ENCODE peak calls at places on chromosomes 2 and 18, in four cellular contexts. One of them, this sample, is unnamed. For H3K4me1, the result is how much of the 10 kb centered on the place peaks cover.

GRCh38 chr2:239398536-239398935 is 2.3 kb downstream of the HDAC4 start:
- DNase-seq in A673: no peak
- DNase-seq in psoas muscle: no peak
- DNase-seq in astrocyte: no peak
- DNase-seq in this sample: no peak

GRCh38 chr2:216792222-216793001 is 67.5 kb downstream of the TNP1 start:
- DNase-seq in A673: peak
- DNase-seq in psoas muscle: peak
- DNase-seq in astrocyte: peak
- DNase-seq in this sample: no peak

GRCh38 chr2:149084924-149085795 is 46.7 kb downstream of the LYPD6B start:
- DNase-seq in A673: no peak
- DNase-seq in psoas muscle: no peak
- DNase-seq in astrocyte: no peak
- DNase-seq in this sample: no peak

GRCh38 chr2:69366-70344 is 23.4 kb upstream of the FAM110C start:
- DNase-seq in A673: no peak
- DNase-seq in psoas muscle: no peak
- DNase-seq in astrocyte: no peak
- DNase-seq in this sample: peak

GRCh38 chr2:78061301-78061700 is 539.1 kb upstream of the LRRTM4 start:
- DNase-seq in A673: no peak
- DNase-seq in psoas muscle: no peak
- DNase-seq in astrocyte: no peak
- DNase-seq in this sample: no peak

GRCh38 chr18:48711651-48712486 is 173.0 kb downstream of the CTIF start:
- DNase-seq in A673: peak
- DNase-seq in psoas muscle: peak
- DNase-seq in astrocyte: no peak
- DNase-seq in this sample: no peak

GRCh38 chr2:80303006-80303741 is 1.4 kb downstream of the LRRTM1 start:
- DNase-seq in A673: no peak
- DNase-seq in psoas muscle: peak
- DNase-seq in astrocyte: no peak
- DNase-seq in this sample: no peak

GRCh38 chr2:56017784-56018183 is 94.2 kb upstream of the EFEMP1 start:
- DNase-seq in A673: no peak
- DNase-seq in psoas muscle: no peak
- DNase-seq in astrocyte: no peak
- DNase-seq in this sample: no peak

GRCh38 chr18:46237891-46238290 is 133.7 kb downstream of the HAUS1 start:
- DNase-seq in A673: no peak
- DNase-seq in psoas muscle: no peak
- DNase-seq in astrocyte: no peak
- DNase-seq in this sample: no peak

GRCh38 chr2:50575232-50575631 is 456.7 kb downstream of the NRXN1 start:
- DNase-seq in A673: no peak
- DNase-seq in psoas muscle: no peak
- DNase-seq in astrocyte: no peak
- DNase-seq in this sample: no peak

GRCh38 chr2:67055387-67056304 is 341.5 kb upstream of the ETAA1 start:
- DNase-seq in A673: no peak
- DNase-seq in psoas muscle: no peak
- DNase-seq in astrocyte: no peak
- DNase-seq in this sample: no peak

GRCh38 chr2:8580316-8581047 is 101.4 kb upstream of the ID2 start:
- DNase-seq in A673: no peak
- DNase-seq in psoas muscle: no peak
- DNase-seq in astrocyte: no peak
- DNase-seq in this sample: no peak

GRCh38 chr18:53426656-53427055 is 797.8 kb downstream of the MBD2 start:
- DNase-seq in A673: peak
- DNase-seq in psoas muscle: no peak
- DNase-seq in astrocyte: no peak
- DNase-seq in this sample: no peak

GRCh38 chr2:225889452-225889851 is 489.9 kb downstream of the NYAP2 start:
- DNase-seq in A673: peak
- DNase-seq in psoas muscle: no peak
- DNase-seq in astrocyte: peak
- DNase-seq in this sample: no peak

GRCh38 chr2:165114345-165114943 is 89.4 kb downstream of the SCN3A start:
- DNase-seq in A673: peak
- DNase-seq in psoas muscle: no peak
- DNase-seq in astrocyte: peak
- DNase-seq in this sample: no peak

GRCh38 chr18:9495465-9495864 is 20.2 kb downstream of the RALBP1 start:
- DNase-seq in A673: no peak
- DNase-seq in psoas muscle: no peak
- DNase-seq in astrocyte: no peak
- DNase-seq in this sample: no peak

GRCh38 chr2:62224976-62225375 is 29.1 kb downstream of the B3GNT2 start:
- DNase-seq in A673: no peak
- DNase-seq in psoas muscle: no peak
- DNase-seq in astrocyte: no peak
- DNase-seq in this sample: no peak

GRCh38 chr2:192286093-192286701 is 91.5 kb upstream of the TMEFF2 start:
- DNase-seq in A673: peak
- DNase-seq in psoas muscle: no peak
- DNase-seq in astrocyte: peak
- DNase-seq in this sample: no peak

GRCh38 chr2:48572797-48573196 is 42.8 kb downstream of the STON1 start:
- DNase-seq in A673: peak
- DNase-seq in psoas muscle: no peak
- DNase-seq in astrocyte: no peak
- DNase-seq in this sample: no peak

GRCh38 chr2:135909976-135910375 is 33.7 kb upstream of the MCM6 start:
- DNase-seq in A673: no peak
- DNase-seq in psoas muscle: no peak
- DNase-seq in astrocyte: peak
- DNase-seq in this sample: no peak

GRCh38 chr2:18194161-18194560 is 315.7 kb downstream of the KCNS3 start:
- DNase-seq in A673: no peak
- DNase-seq in psoas muscle: no peak
- DNase-seq in astrocyte: peak
- DNase-seq in this sample: no peak

GRCh38 chr18:59267511-59268126 is 5.6 kb downstream of the RAX start:
- DNase-seq in A673: no peak
- DNase-seq in psoas muscle: no peak
- DNase-seq in astrocyte: no peak
- DNase-seq in this sample: no peak

GRCh38 chr2:226995625-226996041 is 159.8 kb downstream of the RHBDD1 start:
- DNase-seq in A673: no peak
- DNase-seq in psoas muscle: peak
- DNase-seq in astrocyte: peak
- DNase-seq in this sample: peak

GRCh38 chr2:41510108-41510507 is 537.7 kb upstream of the PKDCC start:
- DNase-seq in A673: no peak
- DNase-seq in psoas muscle: no peak
- DNase-seq in astrocyte: no peak
- DNase-seq in this sample: no peak

GRCh38 chr2:151490276-151490675 is 80.6 kb downstream of the RIF1 start:
- DNase-seq in A673: no peak
- DNase-seq in psoas muscle: no peak
- DNase-seq in astrocyte: no peak
- DNase-seq in this sample: no peak

GRCh38 chr18:56284319-56284718 is 354.1 kb downstream of the TXNL1 start:
- DNase-seq in A673: no peak
- DNase-seq in psoas muscle: no peak
- DNase-seq in astrocyte: peak
- DNase-seq in this sample: no peak

GRCh38 chr2:20223345-20224190 is 1.4 kb downstream of the SDC1 start:
- DNase-seq in A673: peak
- DNase-seq in psoas muscle: no peak
- DNase-seq in astrocyte: peak
- DNase-seq in this sample: peak

GRCh38 chr18:68840554-68841263 is 42.8 kb downstream of the CCDC102B start:
- DNase-seq in A673: peak
- DNase-seq in psoas muscle: no peak
- DNase-seq in astrocyte: peak
- DNase-seq in this sample: no peak

GRCh38 chr2:234305846-234306245 is 191.0 kb downstream of the ARL4C start:
- DNase-seq in A673: no peak
- DNase-seq in psoas muscle: no peak
- DNase-seq in astrocyte: peak
- DNase-seq in this sample: no peak

DNA sequence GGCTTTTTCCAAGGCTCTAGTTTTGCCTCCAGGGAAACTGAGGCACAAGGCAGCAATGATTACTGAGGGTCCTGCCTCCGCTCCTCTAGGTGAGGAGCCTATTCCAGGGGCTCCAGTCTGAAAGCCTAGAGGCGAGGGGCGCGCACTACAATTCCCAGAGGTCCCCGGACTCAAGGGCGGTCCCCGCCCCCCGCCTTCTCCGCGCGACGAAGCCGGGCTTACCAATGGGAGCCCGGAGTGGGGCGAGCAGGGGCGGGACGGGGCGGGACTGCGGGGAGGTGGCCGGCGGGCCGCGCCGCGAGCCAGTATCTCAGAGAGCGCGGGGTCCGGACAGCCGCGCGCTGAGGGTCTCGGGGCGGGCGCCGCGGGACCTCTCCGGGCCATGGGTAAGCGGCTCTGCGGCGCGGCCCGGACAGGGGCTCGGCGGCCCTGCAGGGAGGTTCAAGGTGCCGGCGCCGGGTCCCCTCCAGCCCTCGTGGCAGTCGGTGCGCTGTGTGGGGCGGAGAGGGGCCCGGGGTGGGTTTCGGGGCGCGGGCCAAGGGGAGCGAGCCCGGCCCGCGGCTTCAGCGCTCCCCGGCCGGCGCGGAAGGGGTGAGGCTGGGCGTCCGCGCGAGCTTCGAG is at the start of gene ARID5A:
- DNase-seq in A673: peak
- DNase-seq in psoas muscle: peak
- DNase-seq in astrocyte: peak
- DNase-seq in this sample: peak
- H3K4me1 ChIP-seq in A673: under half
- H3K4me1 ChIP-seq in psoas muscle: half or more
- H3K4me1 ChIP-seq in astrocyte: under half
- H3K4me1 ChIP-seq in this sample: half or more

DNA sequence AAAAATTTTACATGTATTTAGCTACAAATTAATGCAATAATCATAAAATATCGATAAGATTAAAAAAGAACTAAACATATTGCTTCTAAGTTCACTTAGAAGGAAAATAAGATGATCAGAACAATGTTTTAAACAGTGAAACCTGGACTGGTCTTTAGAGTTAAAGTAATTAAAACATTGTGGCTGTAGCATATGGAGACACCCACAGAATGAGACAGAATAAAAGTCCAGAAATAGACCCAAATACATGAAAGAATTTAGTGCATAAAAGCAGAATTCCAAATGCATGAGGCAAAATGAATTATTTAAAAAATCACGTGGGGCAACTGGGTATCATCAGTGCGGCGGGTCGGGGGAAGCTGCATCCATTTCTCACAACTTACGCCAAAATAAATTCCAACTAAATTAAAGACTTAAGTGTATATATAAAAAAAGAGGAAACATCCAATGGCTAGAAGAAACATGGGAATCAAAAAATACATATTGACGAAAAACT is 12.1 kb downstream of the RNF149 start:
- DNase-seq in A673: no peak
- DNase-seq in psoas muscle: no peak
- DNase-seq in astrocyte: peak
- DNase-seq in this sample: no peak
- H3K4me3 ChIP-seq in A673: no peak
- H3K4me3 ChIP-seq in psoas muscle: no peak
- H3K4me3 ChIP-seq in astrocyte: no peak
- H3K4me3 ChIP-seq in this sample: no peak

DNA sequence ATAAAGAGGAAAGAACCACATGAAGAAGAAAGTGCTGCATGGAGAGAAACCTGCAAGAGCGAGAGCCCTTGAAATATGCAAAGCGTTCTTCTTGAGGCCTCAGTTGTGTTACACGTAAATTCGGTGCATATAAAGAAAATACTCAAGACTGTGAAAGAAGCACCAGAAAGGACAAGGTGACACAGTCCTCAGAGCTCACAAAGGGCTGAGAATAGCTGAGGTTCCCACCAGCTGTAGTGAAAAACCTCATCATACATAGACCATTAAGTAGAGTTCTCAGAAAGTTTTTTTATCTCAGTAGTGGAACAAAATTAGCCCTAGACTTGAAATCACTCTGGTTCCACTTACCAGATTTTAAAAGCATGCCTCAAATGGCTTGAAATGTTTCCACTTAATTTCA is 980.7 kb upstream of the CRIM1 start:
- DNase-seq in A673: no peak
- DNase-seq in psoas muscle: no peak
- DNase-seq in astrocyte: no peak
- DNase-seq in this sample: no peak
- TF ChIP-seq CTCF in A673: no peak
- TF ChIP-seq CTCF in psoas muscle: no peak
- TF ChIP-seq CTCF in astrocyte: no peak
- TF ChIP-seq CTCF in this sample: no peak

DNA sequence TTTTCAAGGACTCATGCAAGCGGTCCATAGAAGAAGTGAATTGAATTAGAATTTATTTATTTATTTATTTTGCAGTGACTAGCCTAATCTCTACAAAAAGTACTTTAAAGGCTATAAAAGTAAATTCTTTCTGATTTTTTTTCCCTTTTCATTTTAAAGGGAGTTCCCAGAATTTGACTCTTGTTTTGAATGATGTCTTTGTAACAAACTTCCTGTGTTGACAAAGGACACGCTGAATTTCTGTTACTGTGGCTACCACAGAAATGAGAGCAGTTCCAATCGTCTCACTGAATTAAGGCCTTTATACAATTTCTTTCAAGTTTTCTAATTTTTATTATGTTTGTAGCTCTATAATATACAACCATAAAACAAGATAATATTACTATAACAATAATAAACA is 46.3 kb upstream of the LPIN2 start:
- DNase-seq in A673: no peak
- DNase-seq in psoas muscle: no peak
- DNase-seq in astrocyte: no peak
- DNase-seq in this sample: no peak
- H3K4me1 ChIP-seq in A673: under half
- H3K4me1 ChIP-seq in psoas muscle: under half
- H3K4me1 ChIP-seq in astrocyte: under half
- H3K4me1 ChIP-seq in this sample: under half

GRCh38 chr2:70474266-70474848 is 79.3 kb downstream of the TGFA start:
- DNase-seq in A673: no peak
- DNase-seq in psoas muscle: no peak
- DNase-seq in astrocyte: no peak
- DNase-seq in this sample: no peak
- H3K4me3 ChIP-seq in A673: no peak
- H3K4me3 ChIP-seq in psoas muscle: no peak
- H3K4me3 ChIP-seq in astrocyte: no peak
- H3K4me3 ChIP-seq in this sample: no peak

DNA sequence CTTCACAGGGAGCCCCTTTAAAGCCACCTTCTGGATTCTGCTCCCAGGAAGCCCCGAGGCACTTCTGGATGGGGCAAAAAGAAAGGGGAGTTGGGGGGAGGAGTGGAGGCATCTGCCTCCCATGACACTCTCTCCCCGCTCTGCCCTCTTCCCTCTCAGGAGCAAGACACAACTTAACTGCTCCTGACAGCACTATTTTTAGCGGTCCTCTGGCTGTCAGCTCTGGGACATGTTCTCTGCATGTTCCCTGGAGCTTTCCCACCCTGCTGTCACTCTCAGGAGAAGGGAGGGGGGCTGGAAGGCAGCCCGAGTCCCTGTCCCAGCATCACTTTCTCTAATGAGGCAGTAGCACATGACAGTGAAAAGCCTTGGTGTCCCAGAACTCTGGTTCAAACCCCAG is 32.3 kb downstream of the PLB1 start:
- DNase-seq in A673: no peak
- DNase-seq in psoas muscle: peak
- DNase-seq in astrocyte: no peak
- DNase-seq in this sample: no peak
- TF ChIP-seq CTCF in A673: no peak
- TF ChIP-seq CTCF in psoas muscle: no peak
- TF ChIP-seq CTCF in astrocyte: no peak
- TF ChIP-seq CTCF in this sample: no peak

This sample was measured in mucosa of descending colon.